ENCODE peak calls at places on chromosomes 2 and 18, in four cellular contexts. One of them, this sample, is unnamed.

GRCh38 chr2:127829845-127830246 is 18.9 kb upstream of the WDR33 start:
- DNase-seq in thyroid gland: no peak
- DNase-seq in tibial artery: no peak
- DNase-seq in MM.1S: peak
- DNase-seq in this sample: no peak

GRCh38 chr18:35158728-35159443 is 81.9 kb upstream of the ZNF397 start:
- DNase-seq in thyroid gland: no peak
- DNase-seq in MM.1S: no peak
- DNase-seq in tibial artery: no peak
- DNase-seq in this sample: peak

GRCh38 chr18:26383454-26384270 is 157.4 kb downstream of the TAF4B start:
- DNase-seq in tibial artery: no peak
- DNase-seq in thyroid gland: no peak
- DNase-seq in MM.1S: peak
- DNase-seq in this sample: no peak

GRCh38 chr2:44077942-44078511 is 82.2 kb upstream of the LRPPRC start:
- DNase-seq in MM.1S: no peak
- DNase-seq in tibial artery: no peak
- DNase-seq in thyroid gland: no peak
- DNase-seq in this sample: no peak

GRCh38 chr2:140786585-140786984 is 1344.2 kb downstream of the LRP1B start:
- DNase-seq in MM.1S: no peak
- DNase-seq in thyroid gland: no peak
- DNase-seq in tibial artery: no peak
- DNase-seq in this sample: no peak

GRCh38 chr2:100580474-100581264 is 17.9 kb downstream of the PDCL3 start:
- DNase-seq in tibial artery: peak
- DNase-seq in thyroid gland: no peak
- DNase-seq in MM.1S: no peak
- DNase-seq in this sample: peak

GRCh38 chr2:227308784-227309183 is 16.3 kb upstream of the MFF start:
- DNase-seq in tibial artery: no peak
- DNase-seq in MM.1S: peak
- DNase-seq in thyroid gland: no peak
- DNase-seq in this sample: no peak

GRCh38 chr2:163664610-163665009 is 71.2 kb downstream of the FIGN start:
- DNase-seq in tibial artery: no peak
- DNase-seq in MM.1S: no peak
- DNase-seq in thyroid gland: no peak
- DNase-seq in this sample: no peak

GRCh38 chr2:63790491-63790890 is 51.2 kb upstream of the UGP2 start:
- DNase-seq in tibial artery: no peak
- DNase-seq in MM.1S: no peak
- DNase-seq in thyroid gland: no peak
- DNase-seq in this sample: no peak

GRCh38 chr18:12119358-12119757 is 25.7 kb downstream of the ANKRD62 start:
- DNase-seq in tibial artery: no peak
- DNase-seq in thyroid gland: no peak
- DNase-seq in MM.1S: no peak
- DNase-seq in this sample: no peak

DNA sequence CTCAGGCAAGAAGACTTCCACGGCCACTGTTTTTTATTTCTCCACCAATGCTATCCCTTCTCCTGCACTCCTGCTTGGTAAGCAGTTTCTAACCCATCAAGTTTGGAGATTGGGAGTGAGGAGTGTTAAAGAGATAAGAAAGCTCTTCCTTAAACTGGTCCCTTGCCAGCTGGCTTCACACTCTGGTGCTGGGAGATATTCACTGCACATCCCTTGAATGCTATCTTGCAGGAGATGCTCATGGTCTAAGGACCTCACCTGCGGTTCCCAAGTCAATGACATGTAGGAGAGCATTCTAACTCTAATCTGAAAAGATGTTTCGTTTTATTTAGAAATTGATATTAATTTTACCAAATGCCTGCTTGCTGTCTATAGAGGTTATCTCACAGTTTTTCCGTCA is 28.2 kb upstream of the CYRIA start:
- DNase-seq in MM.1S: no peak
- DNase-seq in thyroid gland: no peak
- DNase-seq in tibial artery: no peak
- DNase-seq in this sample: no peak
- TF ChIP-seq CTCF in MM.1S: no peak
- TF ChIP-seq CTCF in thyroid gland: no peak
- TF ChIP-seq CTCF in tibial artery: no peak
- TF ChIP-seq CTCF in this sample: no peak

GRCh38 chr18:75173125-75173432 is 35.9 kb downstream of the PTGR3 start:
- DNase-seq in tibial artery: no peak
- DNase-seq in thyroid gland: no peak
- DNase-seq in MM.1S: peak
- DNase-seq in this sample: no peak
- TF ChIP-seq CTCF in tibial artery: no peak
- TF ChIP-seq CTCF in thyroid gland: no peak
- TF ChIP-seq CTCF in MM.1S: peak
- TF ChIP-seq CTCF in this sample: peak

GRCh38 chr18:32847719-32848118 is 74.9 kb upstream of the KLHL14 start:
- DNase-seq in tibial artery: no peak
- DNase-seq in thyroid gland: no peak
- DNase-seq in MM.1S: no peak
- DNase-seq in this sample: no peak
- TF ChIP-seq CTCF in tibial artery: no peak
- TF ChIP-seq CTCF in thyroid gland: no peak
- TF ChIP-seq CTCF in MM.1S: no peak
- TF ChIP-seq CTCF in this sample: no peak

DNA sequence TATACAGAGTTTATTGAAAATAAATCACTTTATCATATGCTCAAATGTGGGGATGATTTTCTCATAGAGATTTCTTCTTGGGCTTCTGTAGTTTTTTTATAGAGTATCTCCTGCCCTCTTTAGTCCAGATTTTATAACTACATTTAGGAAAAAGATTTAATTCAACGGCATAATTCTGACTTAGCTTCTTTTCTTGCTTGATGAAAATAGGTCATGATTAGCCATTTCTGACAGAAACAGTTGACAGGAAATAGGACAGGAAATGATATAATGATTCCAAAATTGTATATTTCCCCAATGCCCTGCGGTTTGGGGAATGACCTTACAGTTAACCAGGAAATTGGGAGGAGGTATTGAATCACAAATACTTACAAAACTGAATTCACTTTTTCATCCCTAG is 1531.9 kb upstream of the ACVR2A start:
- DNase-seq in tibial artery: no peak
- DNase-seq in MM.1S: peak
- DNase-seq in thyroid gland: no peak
- DNase-seq in this sample: no peak
- TF ChIP-seq CTCF in tibial artery: peak
- TF ChIP-seq CTCF in MM.1S: peak
- TF ChIP-seq CTCF in thyroid gland: peak
- TF ChIP-seq CTCF in this sample: peak

DNA sequence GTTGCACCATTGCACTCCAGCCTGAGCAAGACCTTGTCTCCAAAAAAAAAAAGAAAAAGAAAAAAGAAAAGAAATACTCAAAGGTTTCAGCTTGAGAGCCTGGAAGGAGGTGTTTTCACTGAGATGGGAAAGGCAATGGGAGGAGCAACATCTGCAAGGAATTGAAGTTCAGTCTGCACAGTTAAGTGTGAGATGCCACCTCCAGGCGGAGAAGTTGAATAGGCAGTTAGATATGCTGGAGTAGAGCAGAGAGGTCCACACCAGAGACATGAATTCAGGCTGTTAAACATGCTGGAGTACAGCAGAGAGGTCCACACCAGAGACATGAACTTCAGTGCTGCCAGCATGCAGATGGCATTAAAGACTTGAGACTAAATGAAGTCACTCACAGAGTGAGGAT is 41.4 kb upstream of the DTNB start:
- DNase-seq in thyroid gland: no peak
- DNase-seq in MM.1S: no peak
- DNase-seq in tibial artery: no peak
- DNase-seq in this sample: no peak
- TF ChIP-seq CTCF in thyroid gland: no peak
- TF ChIP-seq CTCF in MM.1S: no peak
- TF ChIP-seq CTCF in tibial artery: no peak
- TF ChIP-seq CTCF in this sample: no peak

GRCh38 chr2:198961555-198961954 is 496.2 kb downstream of the SATB2 start:
- DNase-seq in MM.1S: no peak
- DNase-seq in tibial artery: no peak
- DNase-seq in thyroid gland: no peak
- DNase-seq in this sample: no peak
- TF ChIP-seq CTCF in MM.1S: no peak
- TF ChIP-seq CTCF in tibial artery: no peak
- TF ChIP-seq CTCF in thyroid gland: no peak
- TF ChIP-seq CTCF in this sample: no peak

This sample was measured in CD14-positive monocyte.